ENCODE peak calls at places on chromosomes 7 and 10, in seven cellular contexts. One of them, this sample, is unnamed.
A peak's percentile ranks its signal among the peaks of the same experiment; 100 is the strongest.

GRCh38 chr7:158350166-158350900 is 237.3 kb downstream of the PTPRN2 start:
- DNase-seq in GM23338: no peak
- DNase-seq in effector memory CD4-positive, alpha-beta T cell: no peak
- DNase-seq in tibial artery: peak; percentile 46
- DNase-seq in A549: no peak
- DNase-seq in mammary epithelial cell: no peak
- DNase-seq in mesenchymal stem cell: no peak
- DNase-seq in this sample: no peak

GRCh38 chr7:128017460-128017859 is 13.8 kb downstream of the LRRC4 start:
- DNase-seq in GM23338: peak; percentile 39
- DNase-seq in effector memory CD4-positive, alpha-beta T cell: no peak
- DNase-seq in tibial artery: no peak
- DNase-seq in A549: no peak
- DNase-seq in mammary epithelial cell: no peak
- DNase-seq in mesenchymal stem cell: no peak
- DNase-seq in this sample: no peak

GRCh38 chr7:84107259-84107658 is 87.3 kb downstream of the SEMA3A start:
- DNase-seq in GM23338: no peak
- DNase-seq in effector memory CD4-positive, alpha-beta T cell: no peak
- DNase-seq in tibial artery: no peak
- DNase-seq in A549: no peak
- DNase-seq in mammary epithelial cell: no peak
- DNase-seq in mesenchymal stem cell: no peak
- DNase-seq in this sample: no peak

GRCh38 chr10:18650618-18651017 is 769 bp downstream of the NSUN6 start:
- DNase-seq in GM23338: no peak
- DNase-seq in effector memory CD4-positive, alpha-beta T cell: no peak
- DNase-seq in tibial artery: no peak
- DNase-seq in A549: no peak
- DNase-seq in mammary epithelial cell: no peak
- DNase-seq in mesenchymal stem cell: no peak
- DNase-seq in this sample: peak; percentile 25

GRCh38 chr10:22489467-22489866 is 144.2 kb downstream of the SPAG6 start:
- DNase-seq in GM23338: no peak
- DNase-seq in effector memory CD4-positive, alpha-beta T cell: no peak
- DNase-seq in tibial artery: no peak
- DNase-seq in A549: no peak
- DNase-seq in mammary epithelial cell: peak; percentile 8
- DNase-seq in mesenchymal stem cell: no peak
- DNase-seq in this sample: no peak

GRCh38 chr7:135745702-135746312 is 2.8 kb downstream of the FAM180A start:
- DNase-seq in GM23338: no peak
- DNase-seq in effector memory CD4-positive, alpha-beta T cell: no peak
- DNase-seq in tibial artery: peak; percentile 90
- DNase-seq in A549: peak; percentile 78
- DNase-seq in mammary epithelial cell: peak; percentile 61
- DNase-seq in mesenchymal stem cell: peak; percentile 42
- DNase-seq in this sample: peak; percentile 5

GRCh38 chr7:151321341-151321740 is 20.3 kb upstream of the NUB1 start:
- DNase-seq in GM23338: no peak
- DNase-seq in effector memory CD4-positive, alpha-beta T cell: no peak
- DNase-seq in tibial artery: no peak
- DNase-seq in A549: no peak
- DNase-seq in mammary epithelial cell: no peak
- DNase-seq in mesenchymal stem cell: no peak
- DNase-seq in this sample: no peak

GRCh38 chr7:38756521-38756920 is 125.3 kb upstream of the AMPH start:
- DNase-seq in GM23338: no peak
- DNase-seq in effector memory CD4-positive, alpha-beta T cell: no peak
- DNase-seq in tibial artery: no peak
- DNase-seq in A549: no peak
- DNase-seq in mammary epithelial cell: no peak
- DNase-seq in mesenchymal stem cell: no peak
- DNase-seq in this sample: no peak

GRCh38 chr7:23474098-23474828 is 4.0 kb upstream of the IGF2BP3 start:
- DNase-seq in GM23338: peak; percentile 99
- DNase-seq in effector memory CD4-positive, alpha-beta T cell: peak; percentile 30
- DNase-seq in tibial artery: peak; percentile 68
- DNase-seq in A549: peak; percentile 98
- DNase-seq in mammary epithelial cell: peak; percentile 91
- DNase-seq in mesenchymal stem cell: peak; percentile 98
- DNase-seq in this sample: peak; percentile 90

GRCh38 chr10:3803884-3804741 is 19.1 kb upstream of the KLF6 start:
- DNase-seq in GM23338: no peak
- DNase-seq in effector memory CD4-positive, alpha-beta T cell: no peak
- DNase-seq in tibial artery: no peak
- DNase-seq in A549: no peak
- DNase-seq in mammary epithelial cell: no peak
- DNase-seq in mesenchymal stem cell: peak; percentile 90
- DNase-seq in this sample: peak; percentile 26

GRCh38 chr7:516606-517456 is 2.8 kb downstream of the PDGFA start:
- DNase-seq in GM23338: peak; percentile 65
- DNase-seq in effector memory CD4-positive, alpha-beta T cell: no peak
- DNase-seq in tibial artery: peak; percentile 84
- DNase-seq in A549: peak; percentile 64
- DNase-seq in mammary epithelial cell: peak; percentile 73
- DNase-seq in mesenchymal stem cell: peak; percentile 88
- DNase-seq in this sample: peak; percentile 90

GRCh38 chr7:108461855-108462254 is 5.6 kb upstream of the NRCAM start:
- DNase-seq in GM23338: no peak
- DNase-seq in effector memory CD4-positive, alpha-beta T cell: no peak
- DNase-seq in tibial artery: no peak
- DNase-seq in A549: no peak
- DNase-seq in mammary epithelial cell: no peak
- DNase-seq in mesenchymal stem cell: no peak
- DNase-seq in this sample: no peak

GRCh38 chr10:107481881-107482280 is 317.4 kb upstream of the SORCS1 start:
- DNase-seq in GM23338: no peak
- DNase-seq in effector memory CD4-positive, alpha-beta T cell: no peak
- DNase-seq in tibial artery: no peak
- DNase-seq in A549: no peak
- DNase-seq in mammary epithelial cell: no peak
- DNase-seq in mesenchymal stem cell: no peak
- DNase-seq in this sample: no peak

GRCh38 chr10:69961864-69962745 is 90.5 kb upstream of the MACROH2A2 start:
- DNase-seq in GM23338: no peak
- DNase-seq in effector memory CD4-positive, alpha-beta T cell: no peak
- DNase-seq in tibial artery: no peak
- DNase-seq in A549: no peak
- DNase-seq in mammary epithelial cell: no peak
- DNase-seq in mesenchymal stem cell: no peak
- DNase-seq in this sample: no peak

GRCh38 chr7:91352091-91352490 is 87.9 kb downstream of the FZD1 start:
- DNase-seq in GM23338: no peak
- DNase-seq in effector memory CD4-positive, alpha-beta T cell: no peak
- DNase-seq in tibial artery: no peak
- DNase-seq in A549: no peak
- DNase-seq in mammary epithelial cell: no peak
- DNase-seq in mesenchymal stem cell: no peak
- DNase-seq in this sample: no peak

GRCh38 chr7:24851791-24852190 is 94.5 kb upstream of the GSDME start:
- DNase-seq in GM23338: no peak
- DNase-seq in effector memory CD4-positive, alpha-beta T cell: no peak
- DNase-seq in tibial artery: no peak
- DNase-seq in A549: no peak
- DNase-seq in mammary epithelial cell: peak; percentile 40
- DNase-seq in mesenchymal stem cell: peak; percentile 73
- DNase-seq in this sample: no peak

GRCh38 chr10:4766449-4766848 is 59.6 kb upstream of the AKR1E2 start:
- DNase-seq in GM23338: no peak
- DNase-seq in effector memory CD4-positive, alpha-beta T cell: no peak
- DNase-seq in tibial artery: no peak
- DNase-seq in A549: no peak
- DNase-seq in mammary epithelial cell: peak; percentile 24
- DNase-seq in mesenchymal stem cell: peak; percentile 41
- DNase-seq in this sample: no peak

GRCh38 chr7:2650451-2650850 is 18.7 kb downstream of the TTYH3 start:
- DNase-seq in GM23338: no peak
- DNase-seq in effector memory CD4-positive, alpha-beta T cell: no peak
- DNase-seq in tibial artery: no peak
- DNase-seq in A549: no peak
- DNase-seq in mammary epithelial cell: no peak
- DNase-seq in mesenchymal stem cell: peak; percentile 34
- DNase-seq in this sample: no peak

GRCh38 chr7:37853468-37853867 is 5.1 kb downstream of the NME8 start:
- DNase-seq in GM23338: peak; percentile 18
- DNase-seq in effector memory CD4-positive, alpha-beta T cell: no peak
- DNase-seq in tibial artery: no peak
- DNase-seq in A549: peak; percentile 44
- DNase-seq in mammary epithelial cell: no peak
- DNase-seq in mesenchymal stem cell: no peak
- DNase-seq in this sample: no peak

GRCh38 chr10:33193867-33194521 is 140.5 kb downstream of the NRP1 start:
- DNase-seq in GM23338: no peak
- DNase-seq in effector memory CD4-positive, alpha-beta T cell: no peak
- DNase-seq in tibial artery: peak; percentile 72
- DNase-seq in A549: peak; percentile 80
- DNase-seq in mammary epithelial cell: peak; percentile 52
- DNase-seq in mesenchymal stem cell: peak; percentile 48
- DNase-seq in this sample: peak; percentile 52

GRCh38 chr7:389911-390601 is 100.1 kb downstream of the FOXL3 start:
- DNase-seq in GM23338: no peak
- DNase-seq in effector memory CD4-positive, alpha-beta T cell: no peak
- DNase-seq in tibial artery: peak; percentile 34
- DNase-seq in A549: no peak
- DNase-seq in mammary epithelial cell: no peak
- DNase-seq in mesenchymal stem cell: no peak
- DNase-seq in this sample: no peak

GRCh38 chr7:4014649-4015048 is 667.4 kb upstream of the FOXK1 start:
- DNase-seq in GM23338: no peak
- DNase-seq in effector memory CD4-positive, alpha-beta T cell: no peak
- DNase-seq in tibial artery: no peak
- DNase-seq in A549: no peak
- DNase-seq in mammary epithelial cell: no peak
- DNase-seq in mesenchymal stem cell: no peak
- DNase-seq in this sample: no peak

GRCh38 chr10:129894721-129895120 is 69.4 kb downstream of the EBF3 start:
- DNase-seq in GM23338: no peak
- DNase-seq in effector memory CD4-positive, alpha-beta T cell: no peak
- DNase-seq in tibial artery: no peak
- DNase-seq in A549: no peak
- DNase-seq in mammary epithelial cell: no peak
- DNase-seq in mesenchymal stem cell: no peak
- DNase-seq in this sample: no peak

DNA sequence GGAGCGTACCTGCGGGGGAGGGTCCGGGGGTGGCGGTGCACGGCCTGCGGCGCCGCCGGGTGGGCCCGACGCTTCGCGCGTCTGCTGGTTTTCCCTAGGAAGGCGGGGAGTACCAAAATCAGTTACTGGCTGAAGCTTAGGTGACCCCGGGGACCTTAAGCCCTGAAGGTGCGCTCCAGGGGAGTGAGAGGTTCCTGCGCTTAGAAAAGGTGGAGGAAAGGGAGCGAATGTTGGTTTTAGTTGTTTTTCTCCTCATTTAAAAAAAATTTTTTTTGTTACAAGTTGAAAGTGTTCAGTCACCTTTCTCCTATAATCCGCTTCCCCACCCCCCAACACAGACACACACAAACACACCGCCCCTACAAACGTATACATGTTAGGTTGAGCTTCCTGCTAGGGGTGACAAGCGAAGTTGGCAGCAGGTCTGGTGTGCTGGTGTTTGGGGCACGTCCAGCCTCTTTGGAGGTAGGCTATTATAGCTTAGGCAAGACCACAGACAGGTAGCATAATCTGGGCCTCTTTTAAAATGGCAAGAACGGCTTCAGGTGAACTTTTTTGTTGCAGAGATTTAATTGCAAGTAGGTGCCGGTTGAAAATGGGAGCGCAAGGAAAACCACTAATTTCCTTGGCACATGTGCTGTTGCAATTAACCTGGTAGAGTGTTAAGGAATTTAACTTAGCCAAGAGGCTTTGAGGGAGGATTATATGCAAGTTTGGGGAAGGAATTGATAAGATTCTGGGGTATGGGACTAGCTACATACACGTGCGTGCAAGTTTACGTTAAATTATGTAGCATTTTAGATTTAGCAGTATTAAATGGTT is 945 bp downstream of the ADD3 start:
- DNase-seq in GM23338: peak; percentile 67
- DNase-seq in effector memory CD4-positive, alpha-beta T cell: peak; percentile 36
- DNase-seq in tibial artery: no peak
- DNase-seq in A549: peak; percentile 25
- DNase-seq in mammary epithelial cell: peak; percentile 48
- DNase-seq in mesenchymal stem cell: no peak
- DNase-seq in this sample: peak; percentile 67
- H3K4me1 ChIP-seq in GM23338: peaks cover 66% of the 10 kb centered on the region
- H3K4me1 ChIP-seq in effector memory CD4-positive, alpha-beta T cell: peaks cover 29% of the 10 kb centered on the region
- H3K4me1 ChIP-seq in tibial artery: peaks cover 32% of the 10 kb centered on the region
- H3K4me1 ChIP-seq in A549: peaks cover 27% of the 10 kb centered on the region
- H3K4me1 ChIP-seq in mammary epithelial cell: peaks cover 37% of the 10 kb centered on the region
- H3K4me1 ChIP-seq in mesenchymal stem cell: peaks cover 9% of the 10 kb centered on the region
- H3K4me1 ChIP-seq in this sample: peaks cover 3% of the 10 kb centered on the region

GRCh38 chr10:79436066-79436849 is 9.2 kb downstream of the ZCCHC24 start:
- DNase-seq in GM23338: no peak
- DNase-seq in effector memory CD4-positive, alpha-beta T cell: no peak
- DNase-seq in tibial artery: peak; percentile 62
- DNase-seq in A549: no peak
- DNase-seq in mammary epithelial cell: no peak
- DNase-seq in mesenchymal stem cell: no peak
- DNase-seq in this sample: no peak
- H3K27ac ChIP-seq in GM23338: no peak overlapping the region
- H3K27ac ChIP-seq in effector memory CD4-positive, alpha-beta T cell: no peak overlapping the region
- H3K27ac ChIP-seq in tibial artery: peak overlapping the region; percentile 77
- H3K27ac ChIP-seq in A549: no peak overlapping the region
- H3K27ac ChIP-seq in mammary epithelial cell: no peak overlapping the region
- H3K27ac ChIP-seq in mesenchymal stem cell: peak overlapping the region; percentile 73
- H3K27ac ChIP-seq in this sample: no peak overlapping the region

GRCh38 chr10:101935431-101935830 is 91.8 kb upstream of the KCNIP2 start:
- DNase-seq in GM23338: peak; percentile 5
- DNase-seq in effector memory CD4-positive, alpha-beta T cell: no peak
- DNase-seq in tibial artery: no peak
- DNase-seq in A549: no peak
- DNase-seq in mammary epithelial cell: no peak
- DNase-seq in mesenchymal stem cell: peak; percentile 29
- DNase-seq in this sample: no peak

GRCh38 chr10:101939718-101940117 is 96.1 kb upstream of the KCNIP2 start:
- DNase-seq in GM23338: no peak
- DNase-seq in effector memory CD4-positive, alpha-beta T cell: no peak
- DNase-seq in tibial artery: no peak
- DNase-seq in A549: no peak
- DNase-seq in mammary epithelial cell: no peak
- DNase-seq in mesenchymal stem cell: peak; percentile 31
- DNase-seq in this sample: no peak

GRCh38 chr10:101939273-101939635 is 95.7 kb upstream of the KCNIP2 start:
- DNase-seq in GM23338: no peak
- DNase-seq in effector memory CD4-positive, alpha-beta T cell: no peak
- DNase-seq in tibial artery: no peak
- DNase-seq in A549: peak; percentile 79
- DNase-seq in mammary epithelial cell: peak; percentile 77
- DNase-seq in mesenchymal stem cell: peak; percentile 91
- DNase-seq in this sample: no peak

GRCh38 chr10:101940916-101941315 is 97.3 kb upstream of the KCNIP2 start:
- DNase-seq in GM23338: no peak
- DNase-seq in effector memory CD4-positive, alpha-beta T cell: no peak
- DNase-seq in tibial artery: no peak
- DNase-seq in A549: no peak
- DNase-seq in mammary epithelial cell: peak; percentile 30
- DNase-seq in mesenchymal stem cell: peak; percentile 22
- DNase-seq in this sample: no peak

GRCh38 chr10:101938316-101939272 is 95.0 kb upstream of the KCNIP2 start:
- DNase-seq in GM23338: no peak
- DNase-seq in effector memory CD4-positive, alpha-beta T cell: no peak
- DNase-seq in tibial artery: no peak
- DNase-seq in A549: peak; percentile 31
- DNase-seq in mammary epithelial cell: peak; percentile 54
- DNase-seq in mesenchymal stem cell: peak; percentile 86
- DNase-seq in this sample: no peak
- H3K4me3 ChIP-seq in GM23338: no peak overlapping the region
- H3K4me3 ChIP-seq in effector memory CD4-positive, alpha-beta T cell: no peak overlapping the region
- H3K4me3 ChIP-seq in tibial artery: no peak overlapping the region
- H3K4me3 ChIP-seq in A549: no peak overlapping the region
- H3K4me3 ChIP-seq in mammary epithelial cell: no peak overlapping the region
- H3K4me3 ChIP-seq in mesenchymal stem cell: no peak overlapping the region
- H3K4me3 ChIP-seq in this sample: no peak overlapping the region

GRCh38 chr7:100543586-100543985 is 4.6 kb downstream of the AGFG2 start:
- DNase-seq in GM23338: no peak
- DNase-seq in effector memory CD4-positive, alpha-beta T cell: no peak
- DNase-seq in tibial artery: no peak
- DNase-seq in A549: no peak
- DNase-seq in mammary epithelial cell: no peak
- DNase-seq in mesenchymal stem cell: no peak
- DNase-seq in this sample: no peak
- H3K4me1 ChIP-seq in GM23338: peaks cover 61% of the 10 kb centered on the region
- H3K4me1 ChIP-seq in effector memory CD4-positive, alpha-beta T cell: peaks cover 76% of the 10 kb centered on the region
- H3K4me1 ChIP-seq in tibial artery: peaks cover 72% of the 10 kb centered on the region
- H3K4me1 ChIP-seq in A549: peaks cover 82% of the 10 kb centered on the region
- H3K4me1 ChIP-seq in mammary epithelial cell: peaks cover 29% of the 10 kb centered on the region
- H3K4me1 ChIP-seq in mesenchymal stem cell: peaks cover 15% of the 10 kb centered on the region
- H3K4me1 ChIP-seq in this sample: peaks cover 40% of the 10 kb centered on the region

This sample was measured in small intestine.